ENCODE peak calls at places on chromosomes 6 and 20, in ten cellular contexts. Y is iPS DF 6.9, L is upper lobe of right lung, K is hypothalamus, D is T-helper 2 cell, N is AG09309, C is Calu3, S is NCI-H1417, G is ELF-1, H is posterior cingulate gyrus. P is an unnamed sample.

GRCh38 chr20:50928469-50928868 is 2.8 kb downstream of the ADNP start:
- DNase-seq in S (no peak), N (no peak), L (no peak), G (peak), D (no peak), H (no peak), C (no peak), K (no peak), Y (no peak), P (no peak)

GRCh38 chr6:140857734-140858380 is 1274.9 kb upstream of the GJE1 start:
- DNase-seq in D (no peak), L (no peak), H (no peak), Y (no peak), S (peak), C (no peak), G (no peak), K (no peak), N (peak), P (peak)

GRCh38 chr20:14198416-14198815 is 139.0 kb downstream of the FLRT3 start:
- DNase-seq in L (no peak), K (no peak), S (no peak), D (no peak), C (no peak), N (no peak), H (no peak), G (no peak), Y (no peak), P (no peak)

GRCh38 chr6:106084106-106084963 is 1.8 kb upstream of the PRDM1 start:
- DNase-seq in N (peak), Y (peak), D (no peak), L (no peak), H (no peak), S (no peak), K (peak), C (no peak), G (peak), P (no peak)

GRCh38 chr20:5845686-5846651 is 95.8 kb downstream of the SHLD1 start:
- DNase-seq in Y (no peak), H (no peak), N (peak), S (peak), L (no peak), G (no peak), K (no peak), C (no peak), D (no peak), P (no peak)

GRCh38 chr20:36975085-36975829 is 23.7 kb upstream of the SAMHD1 start:
- DNase-seq in H (no peak), S (no peak), C (no peak), G (no peak), K (no peak), L (no peak), Y (no peak), D (peak), N (no peak), P (no peak)

GRCh38 chr6:19024737-19025136 is 637.6 kb downstream of the RNF144B start:
- DNase-seq in L (no peak), Y (peak), G (peak), H (no peak), C (peak), N (no peak), D (no peak), K (no peak), S (peak), P (no peak)

GRCh38 chr6:150123645-150124044 is 19.2 kb upstream of the PPP1R14C start:
- DNase-seq in H (no peak), Y (no peak), G (no peak), N (no peak), D (no peak), C (no peak), L (no peak), S (no peak), K (no peak), P (no peak)

GRCh38 chr6:114058435-114058834 is 87.5 kb upstream of the HDAC2 start:
- DNase-seq in N (no peak), C (no peak), G (peak), S (no peak), H (no peak), D (no peak), K (no peak), L (no peak), Y (no peak), P (no peak)

GRCh38 chr20:4297141-4297826 is 281.9 kb upstream of the RNF24 start:
- DNase-seq in N (peak), K (no peak), G (peak), Y (no peak), H (no peak), D (no peak), C (no peak), S (no peak), L (no peak), P (no peak)

GRCh38 chr20:53621482-53622246 is 28.0 kb upstream of the ZNF217 start:
- DNase-seq in L (peak), N (peak), H (no peak), K (no peak), C (peak), G (peak), D (no peak), Y (no peak), S (peak), P (no peak)

GRCh38 chr20:47665221-47665991 is 119.9 kb downstream of the SULF2 start:
- DNase-seq in Y (no peak), S (peak), L (peak), D (no peak), H (no peak), C (no peak), N (no peak), K (no peak), G (peak), P (no peak)

GRCh38 chr6:71527831-71528377 is 239.3 kb downstream of the OGFRL1 start:
- DNase-seq in L (no peak), K (no peak), C (no peak), S (no peak), N (no peak), H (no peak), G (no peak), D (no peak), Y (no peak), P (no peak)

GRCh38 chr6:89117285-89118108 is at the start of gene SRSF12:
- DNase-seq in C (peak), N (no peak), L (peak), D (peak), H (peak), Y (no peak), G (peak), K (no peak), S (peak), P (no peak)

GRCh38 chr6:17968081-17968518 is 19.3 kb downstream of the KIF13A start:
- DNase-seq in N (no peak), L (no peak), C (no peak), H (no peak), S (no peak), Y (no peak), D (no peak), G (no peak), K (no peak), P (no peak)

GRCh38 chr6:87250019-87250418 is 72.4 kb upstream of the SMIM8 start:
- DNase-seq in L (no peak), Y (peak), K (no peak), H (no peak), N (no peak), C (no peak), D (no peak), S (no peak), G (no peak), P (no peak)

GRCh38 chr20:17749979-17750721 is 50.4 kb downstream of the BANF2 start:
- DNase-seq in Y (no peak), D (no peak), L (peak), S (no peak), K (no peak), N (no peak), G (peak), C (no peak), H (no peak), P (no peak)

GRCh38 chr6:109079981-109080380 is 14.7 kb downstream of the SESN1 start:
- DNase-seq in N (no peak), H (no peak), K (peak), S (no peak), D (no peak), L (no peak), C (no peak), G (no peak), Y (no peak), P (no peak)

GRCh38 chr6:28393912-28394662 is 5.5 kb downstream of the ZSCAN12 start:
- DNase-seq in Y (no peak), K (no peak), N (no peak), S (no peak), H (no peak), C (no peak), G (no peak), L (no peak), D (no peak), P (no peak)

GRCh38 chr6:88761237-88762031 is 202.0 kb downstream of the RNGTT start:
- DNase-seq in K (no peak), N (no peak), H (no peak), Y (no peak), S (no peak), L (no peak), D (no peak), C (no peak), G (no peak), P (no peak)

GRCh38 chr6:169425628-169426370 is 172.2 kb upstream of the THBS2 start:
- DNase-seq in H (no peak), N (no peak), D (no peak), C (no peak), K (no peak), S (no peak), L (no peak), Y (no peak), G (no peak), P (no peak)

GRCh38 chr6:29813809-29814208 is 13.8 kb upstream of the HLA-G start:
- DNase-seq in N (no peak), L (no peak), S (no peak), H (no peak), C (peak), D (no peak), G (peak), K (no peak), Y (no peak), P (no peak)

GRCh38 chr20:47951521-47951951 is 166.3 kb upstream of the SULF2 start:
- DNase-seq in S (no peak), L (no peak), H (no peak), G (peak), C (no peak), N (no peak), Y (no peak), D (no peak), K (no peak), P (no peak)

GRCh38 chr6:90098025-90098474 is 198.6 kb downstream of the BACH2 start:
- DNase-seq in H (no peak), K (peak), L (no peak), G (no peak), C (no peak), N (peak), Y (no peak), D (no peak), S (no peak), P (peak)

GRCh38 chr6:37048851-37049734 is 43.6 kb downstream of the FGD2 start:
- DNase-seq in N (no peak), Y (no peak), H (no peak), S (no peak), C (peak), D (peak), L (no peak), G (no peak), K (no peak), P (peak)

P was measured in AG04449.